ENCODE peak calls at places on chromosome 15, in nine cellular contexts. Z is upper lobe of right lung, O is OCI-LY7, Q is DND-41, W is AG10803, P is cardiac fibroblast, C is H7, G is neural progenitor cell, J is cardiac muscle cell. K is an unnamed sample.

GRCh38 chr15:49063402-49064280 is 17.4 kb upstream of the SECISBP2L start:
- DNase-seq in O (no peak), P (no peak), W (no peak), J (no peak), Z (no peak), C (peak; percentile 33), Q (no peak), G (peak; percentile 31), K (no peak)

GRCh38 chr15:72339777-72340177 is 19.8 kb upstream of the CELF6 start:
- DNase-seq in O (no peak), Q (no peak), P (peak; percentile 96), Z (no peak), G (no peak), W (peak; percentile 97), J (no peak), C (no peak), K (no peak)

GRCh38 chr15:91603681-91604080 is 249.8 kb upstream of the SLCO3A1 start:
- DNase-seq in G (no peak), J (no peak), C (no peak), P (peak; percentile 84), Z (no peak), W (peak; percentile 2), Q (no peak), O (no peak), K (no peak)

GRCh38 chr15:32851619-32852416 is 134.0 kb downstream of the GREM1 start:
- DNase-seq in C (no peak), O (no peak), P (peak; percentile 98), G (no peak), Z (no peak), Q (no peak), J (no peak), W (peak; percentile 93), K (no peak)

GRCh38 chr15:85955501-85956391 is 123.9 kb upstream of the AGBL1 start:
- DNase-seq in G (no peak), W (no peak), P (no peak), J (no peak), Z (no peak), O (no peak), Q (no peak), C (no peak), K (no peak)

GRCh38 chr15:96409231-96410138 is 79.0 kb downstream of the NR2F2 start:
- DNase-seq in O (no peak), P (peak; percentile 20), J (peak; percentile 21), W (no peak), Q (no peak), Z (no peak), C (peak; percentile 81), G (peak; percentile 64), K (no peak)

GRCh38 chr15:39195988-39196486 is 384.8 kb upstream of the THBS1 start:
- DNase-seq in J (no peak), G (no peak), Z (no peak), P (peak; percentile 91), C (no peak), O (no peak), W (peak; percentile 97), Q (no peak), K (no peak)

GRCh38 chr15:77024273-77025065 is 29.5 kb downstream of the PSTPIP1 start:
- DNase-seq in O (peak; percentile 71), G (peak; percentile 82), Q (peak; percentile 70), Z (peak; percentile 84), J (peak; percentile 77), C (peak; percentile 96), P (peak; percentile 58), W (peak; percentile 48), K (peak; percentile 58)

GRCh38 chr15:66833803-66834202 is 131.8 kb downstream of the SMAD6 start:
- DNase-seq in C (no peak), O (no peak), W (no peak), G (no peak), P (no peak), Z (peak; percentile 27), Q (no peak), J (no peak), K (no peak)

GRCh38 chr15:86660012-86660411 is 580.3 kb downstream of the AGBL1 start:
- DNase-seq in G (no peak), O (no peak), J (no peak), C (no peak), Q (no peak), Z (no peak), W (no peak), P (no peak), K (no peak)

GRCh38 chr15:52018244-52018643 is 775 bp upstream of the MAPK6 start:
- DNase-seq in G (no peak), Q (no peak), O (no peak), P (peak; percentile 56), Z (no peak), C (no peak), W (peak; percentile 40), J (no peak), K (no peak)

GRCh38 chr15:31243895-31244294 is 82.7 kb upstream of the KLF13 start:
- DNase-seq in J (no peak), Z (no peak), G (no peak), P (no peak), O (no peak), Q (no peak), W (no peak), C (no peak), K (no peak)

GRCh38 chr15:86624261-86625036 is 544.8 kb downstream of the AGBL1 start:
- DNase-seq in G (peak; percentile 84), Z (no peak), J (peak; percentile 89), O (peak; percentile 1), C (peak; percentile 43), Q (peak; percentile 30), W (peak; percentile 86), P (peak; percentile 87), K (peak; percentile 55)

GRCh38 chr15:92670625-92671024 is 15.1 kb upstream of the FAM174B start:
- DNase-seq in Q (no peak), G (no peak), C (no peak), Z (no peak), O (no peak), W (no peak), P (no peak), J (no peak), K (no peak)

GRCh38 chr15:78077053-78077859 is at the start of gene TBC1D2B:
- DNase-seq in G (peak; percentile 90), Q (peak; percentile 70), W (peak; percentile 64), P (peak; percentile 58), O (peak; percentile 77), J (peak; percentile 79), C (peak; percentile 97), Z (peak; percentile 89), K (peak; percentile 62)

GRCh38 chr15:82904574-82904973 is 47.9 kb downstream of the HOMER2 start:
- DNase-seq in G (no peak), W (no peak), P (no peak), J (no peak), Z (no peak), C (no peak), O (no peak), Q (no peak), K (no peak)
- H3K4me3 ChIP-seq in G (no peak overlapping the region), W (no peak overlapping the region), P (no peak overlapping the region), J (no peak overlapping the region), Z (no peak overlapping the region), C (no peak overlapping the region), O (no peak overlapping the region), Q (no peak overlapping the region), K (no peak overlapping the region)

GRCh38 chr15:40325188-40325587 is 1.7 kb downstream of the INAFM2 start:
- DNase-seq in J (no peak), P (no peak), Q (no peak), W (no peak), Z (no peak), C (no peak), G (no peak), O (no peak), K (no peak)

GRCh38 chr15:40323239-40323952 is at the start of gene INAFM2:
- DNase-seq in W (peak; percentile 92), J (peak; percentile 98), O (peak; percentile 94), C (peak; percentile 99), P (peak; percentile 93), G (peak; percentile 97), Q (peak; percentile 95), Z (peak; percentile 96), K (peak; percentile 93)

GRCh38 chr15:40327338-40327917 is 3.9 kb downstream of the INAFM2 start:
- DNase-seq in C (peak; percentile 71), G (peak; percentile 60), O (no peak), W (no peak), Z (no peak), Q (no peak), J (no peak), P (no peak), K (no peak)

GRCh38 chr15:40323953-40324937 is 753 bp downstream of the INAFM2 start:
- DNase-seq in P (no peak), C (peak; percentile 86), Q (peak; percentile 15), W (no peak), Z (peak; percentile 79), O (no peak), J (no peak), G (peak; percentile 55), K (no peak)

DNA sequence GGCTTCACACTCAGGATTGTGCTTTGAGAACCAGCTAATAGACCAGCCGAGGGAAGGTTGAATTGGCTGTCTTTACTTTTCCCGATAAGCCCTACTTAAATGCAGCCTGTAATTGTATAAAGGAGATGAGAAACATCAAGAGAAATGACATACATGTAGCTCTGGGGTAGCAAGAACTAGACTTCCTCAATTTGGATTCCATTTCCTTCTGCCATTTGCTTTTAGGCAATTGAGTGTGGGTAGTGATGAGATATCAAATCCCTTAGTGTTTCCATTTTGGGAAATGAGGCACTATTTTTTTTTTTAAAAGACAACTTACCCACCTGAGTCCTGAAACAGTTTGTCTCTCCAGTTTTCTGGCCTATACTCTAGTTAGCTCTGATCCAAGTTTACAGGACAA is 2.2 kb downstream of the INAFM2 start:
- DNase-seq in P (no peak), O (no peak), Z (no peak), C (no peak), Q (no peak), G (no peak), J (no peak), W (no peak), K (no peak)
- H3K4me3 ChIP-seq in P (peak overlapping the region; percentile 77), O (no peak overlapping the region), Z (peak overlapping the region; percentile 74), C (no peak overlapping the region), Q (no peak overlapping the region), G (no peak overlapping the region), J (peak overlapping the region; percentile 92), W (peak overlapping the region; percentile 74), K (no peak overlapping the region)

DNA sequence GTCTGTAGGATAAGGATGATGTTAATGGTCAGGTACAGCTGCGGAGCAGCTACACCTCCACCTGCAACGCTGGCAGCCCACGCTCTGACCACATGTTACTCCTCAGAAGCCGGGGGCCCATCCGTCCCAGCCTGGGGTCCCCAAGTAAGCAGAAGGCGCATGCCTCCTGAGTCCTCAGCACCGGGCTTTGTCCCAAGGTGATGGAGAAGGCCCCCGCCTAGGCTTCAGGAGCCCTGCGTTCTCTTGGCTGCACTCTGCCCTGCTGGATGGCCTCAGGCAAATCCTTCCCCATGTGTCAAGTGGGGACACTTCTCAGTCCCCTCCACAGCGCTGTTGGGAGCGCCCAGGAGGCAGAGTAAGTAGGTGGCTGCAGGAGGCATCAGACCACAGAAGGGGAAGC is 14.4 kb downstream of the STRA6 start:
- DNase-seq in G (no peak), W (no peak), O (no peak), C (no peak), P (no peak), J (no peak), Z (no peak), Q (no peak), K (no peak)
- H3K4me3 ChIP-seq in G (no peak overlapping the region), W (no peak overlapping the region), O (no peak overlapping the region), C (no peak overlapping the region), P (no peak overlapping the region), J (no peak overlapping the region), Z (no peak overlapping the region), Q (no peak overlapping the region), K (no peak overlapping the region)

DNA sequence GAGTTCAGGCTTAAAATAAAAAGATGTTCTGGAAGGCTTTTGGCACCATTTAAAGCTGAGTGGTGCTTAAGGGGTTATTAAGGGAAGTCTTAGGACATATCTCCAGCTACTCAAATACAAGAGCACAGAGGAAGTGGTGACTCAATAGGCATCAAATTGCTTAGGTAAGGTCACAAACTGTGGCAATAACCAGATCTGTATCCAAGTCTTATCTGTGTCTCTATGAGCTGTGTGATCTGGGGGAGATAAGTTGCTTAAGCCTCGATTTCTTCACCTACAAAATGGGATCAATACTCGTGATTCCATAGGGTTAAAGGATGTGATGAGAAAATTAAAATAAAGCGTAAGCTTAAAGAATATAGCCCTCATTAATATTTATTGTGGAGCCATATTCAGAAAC is 7.6 kb downstream of the HDC start:
- DNase-seq in O (no peak), C (no peak), J (no peak), Q (no peak), P (peak; percentile 50), Z (no peak), G (no peak), W (no peak), K (no peak)
- H3K4me3 ChIP-seq in O (no peak overlapping the region), C (no peak overlapping the region), J (no peak overlapping the region), Q (no peak overlapping the region), P (no peak overlapping the region), Z (no peak overlapping the region), G (no peak overlapping the region), W (no peak overlapping the region), K (no peak overlapping the region)